ENCODE peak calls at places on chromosome 5, in ten cellular contexts. N, U, X, K, Z, P, D, M, E and C are unnamed samples.
A peak's percentile ranks its signal among the peaks of the same experiment; 100 is the strongest.

GRCh38 chr5:175826980-175827379 is 44.4 kb upstream of the CPLX2 start:
- DNase-seq in P (no peak), X (no peak), U (no peak), D (no peak), E (no peak), K (no peak), M (no peak), N (no peak), Z (no peak), C (peak; percentile 42)

GRCh38 chr5:24644757-24645156 is at the start of gene CDH10:
- DNase-seq in K (peak; percentile 4), D (no peak), N (no peak), U (no peak), P (no peak), E (no peak), X (no peak), Z (no peak), M (no peak), C (no peak)

GRCh38 chr5:61254969-61255555 is 77.0 kb upstream of the ZSWIM6 start:
- DNase-seq in E (no peak), Z (no peak), N (no peak), U (no peak), M (no peak), D (no peak), P (no peak), K (no peak), X (no peak), C (no peak)

GRCh38 chr5:40333459-40334241 is 346.1 kb upstream of the PTGER4 start:
- DNase-seq in E (no peak), P (no peak), X (no peak), D (no peak), M (no peak), K (peak; percentile 3), Z (no peak), N (no peak), U (no peak), C (no peak)

GRCh38 chr5:139633295-139634027 is 14.7 kb upstream of the CXXC5 start:
- DNase-seq in M (peak; percentile 66), P (peak; percentile 29), X (peak; percentile 64), E (no peak), U (peak; percentile 79), Z (peak; percentile 64), N (peak; percentile 61), K (peak; percentile 80), D (peak; percentile 90), C (peak; percentile 70)

GRCh38 chr5:104088876-104089778 is 526.5 kb upstream of the NUDT12 start:
- DNase-seq in Z (no peak), U (no peak), D (no peak), P (no peak), N (no peak), X (no peak), K (no peak), M (no peak), E (no peak), C (no peak)

GRCh38 chr5:151079838-151080619 is 805 bp downstream of the TNIP1 start:
- DNase-seq in E (no peak), M (peak; percentile 70), U (no peak), X (no peak), D (no peak), P (no peak), K (peak; percentile 67), Z (no peak), N (no peak), C (no peak)

GRCh38 chr5:13251623-13252367 is 692.7 kb downstream of the DNAH5 start:
- DNase-seq in P (no peak), U (no peak), E (peak; percentile 42), K (peak; percentile 8), N (no peak), Z (no peak), D (no peak), M (no peak), X (peak; percentile 6), C (no peak)

GRCh38 chr5:172007795-172008465 is 1.5 kb upstream of the FBXW11 start:
- DNase-seq in E (no peak), N (no peak), M (peak; percentile 10), D (no peak), U (no peak), P (no peak), Z (no peak), X (no peak), K (peak; percentile 88), C (no peak)

GRCh38 chr5:172007153-172007794 is 836 bp upstream of the FBXW11 start:
- DNase-seq in X (no peak), Z (no peak), D (no peak), N (peak; percentile 29), U (no peak), M (no peak), K (peak; percentile 31), P (no peak), E (no peak), C (peak; percentile 42)

GRCh38 chr5:172005708-172006377 is 595 bp downstream of the FBXW11 start:
- DNase-seq in X (peak; percentile 18), U (peak; percentile 83), M (peak; percentile 53), Z (peak; percentile 13), K (peak; percentile 18), D (peak; percentile 75), E (peak; percentile 21), P (no peak), N (peak; percentile 29), C (peak; percentile 55)

GRCh38 chr5:172004824-172005237 is 1.6 kb downstream of the FBXW11 start:
- DNase-seq in N (no peak), M (peak; percentile 7), Z (peak; percentile 24), E (no peak), P (no peak), D (no peak), K (peak; percentile 11), X (no peak), U (no peak), C (peak; percentile 17)

DNA sequence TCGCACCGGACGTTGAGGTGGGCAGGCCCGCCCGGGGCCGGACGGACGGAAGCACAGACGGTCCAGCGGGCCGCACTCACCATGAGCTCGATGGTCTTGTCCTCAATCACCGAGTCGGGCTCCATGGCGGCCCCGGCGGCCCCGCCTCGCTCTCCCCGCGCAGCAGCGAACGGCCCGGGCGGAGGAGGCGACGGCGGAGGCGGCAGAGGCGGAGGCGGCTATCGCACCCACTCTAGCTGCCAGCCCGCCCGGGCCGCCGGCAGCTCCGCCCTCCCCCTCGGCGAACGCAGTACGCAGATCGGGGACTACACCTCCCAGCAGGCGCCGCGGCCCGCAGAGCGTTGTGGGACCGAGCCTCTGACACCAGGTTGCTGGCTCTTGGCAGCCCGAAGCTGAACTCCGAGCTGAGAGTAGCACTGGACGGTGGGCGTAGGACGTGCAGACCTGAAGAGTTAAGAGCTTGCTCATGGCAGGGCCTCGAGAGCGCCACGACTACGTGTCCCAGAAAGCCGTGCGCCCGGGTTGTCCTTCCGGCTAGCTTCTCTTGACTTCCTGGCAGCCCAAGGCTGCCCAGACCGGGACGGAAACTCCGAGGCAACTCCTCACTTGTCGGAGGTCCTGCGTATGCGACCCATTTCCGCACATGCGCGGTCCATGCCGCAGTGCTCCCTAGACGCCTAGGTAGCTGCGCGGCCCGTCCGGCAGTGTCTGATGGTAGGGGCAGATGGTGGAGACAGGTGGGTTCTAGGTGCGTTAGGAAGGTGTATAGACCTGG is at the start of gene FBXW11:
- DNase-seq in U (peak; percentile 99), X (peak; percentile 96), M (peak; percentile 96), Z (peak; percentile 94), E (peak; percentile 97), D (peak; percentile 99), K (peak; percentile 97), N (peak; percentile 96), P (peak; percentile 88), C (peak; percentile 98)
- H3K4me1 ChIP-seq in U (peaks cover 22% of the 10 kb centered on the region), X (peaks cover 50% of the 10 kb centered on the region), M (peaks cover 8% of the 10 kb centered on the region), Z (peaks cover 53% of the 10 kb centered on the region), E (peaks cover 28% of the 10 kb centered on the region), D (no peaks in the 10 kb centered on the region), K (peaks cover 25% of the 10 kb centered on the region), N (peaks cover 35% of the 10 kb centered on the region), P (peaks cover 30% of the 10 kb centered on the region), C (peaks cover 6% of the 10 kb centered on the region)

GRCh38 chr5:177309351-177310191 is 2.1 kb downstream of the MXD3 start:
- DNase-seq in M (peak; percentile 83), U (peak; percentile 77), D (peak; percentile 82), K (peak; percentile 74), Z (peak; percentile 68), E (no peak), P (peak; percentile 43), N (peak; percentile 68), X (peak; percentile 54), C (peak; percentile 85)

GRCh38 chr5:177311361-177311722 is 356 bp downstream of the MXD3 start:
- DNase-seq in U (peak; percentile 82), X (no peak), N (no peak), D (no peak), Z (no peak), P (no peak), M (no peak), K (peak; percentile 15), E (no peak), C (peak; percentile 40)

GRCh38 chr5:177308740-177309139 is 3.0 kb downstream of the MXD3 start:
- DNase-seq in E (no peak), U (peak; percentile 43), K (no peak), D (peak; percentile 43), N (no peak), P (no peak), M (no peak), X (no peak), Z (no peak), C (no peak)

GRCh38 chr5:177310757-177311173 is 933 bp downstream of the MXD3 start:
- DNase-seq in X (no peak), U (peak; percentile 61), N (no peak), E (no peak), K (peak; percentile 38), Z (no peak), M (peak; percentile 50), D (peak; percentile 73), P (no peak), C (peak; percentile 66)

GRCh38 chr5:177310332-177310731 is 1.4 kb downstream of the MXD3 start:
- DNase-seq in P (no peak), K (no peak), U (peak; percentile 75), E (no peak), X (no peak), D (peak; percentile 76), M (no peak), N (no peak), Z (no peak), C (no peak)
- H3K4me3 ChIP-seq in P (no peak overlapping the region), K (no peak overlapping the region), U (no peak overlapping the region), E (no peak overlapping the region), X (no peak overlapping the region), D (no peak overlapping the region), M (no peak overlapping the region), N (no peak overlapping the region), Z (no peak overlapping the region), C (peak overlapping the region; percentile 98)

GRCh38 chr5:42719034-42719433 is 37.6 kb upstream of the CCDC152 start:
- DNase-seq in P (no peak), M (no peak), E (no peak), X (no peak), K (no peak), Z (no peak), D (no peak), U (no peak), N (no peak), C (no peak)

GRCh38 chr5:42718591-42718990 is 38.0 kb upstream of the CCDC152 start:
- DNase-seq in E (no peak), P (no peak), U (no peak), M (no peak), Z (peak; percentile 36), K (peak; percentile 30), N (no peak), X (no peak), D (no peak), C (no peak)

GRCh38 chr5:42715791-42716190 is 40.8 kb upstream of the CCDC152 start:
- DNase-seq in P (no peak), D (no peak), E (no peak), X (no peak), U (no peak), Z (no peak), N (no peak), K (no peak), M (no peak), C (no peak)

GRCh38 chr5:42720242-42720641 is 36.4 kb upstream of the CCDC152 start:
- DNase-seq in D (no peak), N (no peak), M (peak; percentile 5), U (no peak), K (no peak), E (no peak), X (no peak), Z (peak; percentile 40), P (no peak), C (no peak)

DNA sequence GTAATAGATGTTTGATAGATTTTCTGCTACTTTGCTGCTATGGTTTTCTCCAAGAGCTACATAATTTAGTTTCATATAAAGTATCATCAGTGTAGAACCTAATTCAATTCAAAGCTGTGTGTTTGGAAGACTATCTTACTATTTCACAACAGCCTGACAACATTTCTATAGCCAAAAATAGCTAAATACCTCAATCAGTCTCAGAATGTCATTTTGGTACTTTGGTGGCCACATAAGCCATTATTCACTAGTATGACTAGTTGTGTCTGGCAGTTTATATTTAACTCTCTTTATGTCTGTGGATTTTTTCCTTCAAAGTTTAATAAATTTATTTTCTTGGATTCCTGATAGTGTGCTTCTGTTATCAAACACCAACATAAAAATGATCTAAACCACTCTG is 35.1 kb upstream of the CCDC152 start:
- DNase-seq in X (no peak), Z (no peak), U (no peak), K (no peak), D (no peak), E (no peak), N (no peak), M (no peak), P (no peak), C (no peak)
- H3K4me1 ChIP-seq in X (no peaks in the 10 kb centered on the region), Z (peaks cover 34% of the 10 kb centered on the region), U (no peaks in the 10 kb centered on the region), K (peaks cover 8% of the 10 kb centered on the region), D (no peaks in the 10 kb centered on the region), E (no peaks in the 10 kb centered on the region), N (peaks cover 4% of the 10 kb centered on the region), M (no peaks in the 10 kb centered on the region), P (peaks cover 7% of the 10 kb centered on the region), C (no peaks in the 10 kb centered on the region)

GRCh38 chr5:14812166-14812565 is 59.4 kb downstream of the ANKH start:
- DNase-seq in K (no peak), D (no peak), P (no peak), X (no peak), M (no peak), N (no peak), E (no peak), Z (no peak), U (no peak), C (no peak)

GRCh38 chr5:14816999-14817761 is 54.4 kb downstream of the ANKH start:
- DNase-seq in X (no peak), U (no peak), D (no peak), E (peak; percentile 85), N (no peak), P (no peak), Z (no peak), M (no peak), K (peak; percentile 91), C (no peak)

GRCh38 chr5:14818931-14819790 is 52.4 kb downstream of the ANKH start:
- DNase-seq in D (no peak), P (no peak), X (no peak), Z (no peak), K (no peak), N (no peak), M (no peak), U (no peak), E (peak; percentile 35), C (peak; percentile 3)

GRCh38 chr5:14813747-14814146 is 57.8 kb downstream of the ANKH start:
- DNase-seq in N (no peak), X (no peak), D (no peak), E (no peak), M (no peak), U (no peak), K (no peak), P (no peak), Z (no peak), C (peak; percentile 7)

GRCh38 chr5:14816374-14816998 is 55.1 kb downstream of the ANKH start:
- DNase-seq in E (peak; percentile 32), N (no peak), M (no peak), Z (no peak), K (no peak), P (no peak), D (no peak), X (no peak), U (no peak), C (no peak)
- H3K4me3 ChIP-seq in E (peak overlapping the region; percentile 2), N (no peak overlapping the region), M (no peak overlapping the region), Z (no peak overlapping the region), K (no peak overlapping the region), P (no peak overlapping the region), D (no peak overlapping the region), X (no peak overlapping the region), U (no peak overlapping the region), C (no peak overlapping the region)